ENCODE peak calls at places on chromosomes 5 and 9, in four cellular contexts. Y is brain microvascular endothelial cell, T is mammary epithelial cell, A is OCI-LY7. R is an unnamed sample.

GRCh38 chr5:9329125-9329524 is 216.8 kb downstream of the SEMA5A start:
- DNase-seq in Y (no peak), T (no peak), A (no peak), R (no peak)

GRCh38 chr5:130282044-130282443 is 377.8 kb downstream of the CHSY3 start:
- DNase-seq in Y (peak; percentile 39), T (peak; percentile 62), A (no peak), R (peak; percentile 93)

GRCh38 chr9:37163299-37163698 is 42.9 kb downstream of the ZCCHC7 start:
- DNase-seq in Y (no peak), T (no peak), A (peak; percentile 68), R (no peak)

GRCh38 chr9:126869368-126869767 is 8.9 kb downstream of the ZBTB34 start:
- DNase-seq in Y (no peak), T (no peak), A (no peak), R (no peak)

GRCh38 chr5:68490401-68490800 is 274.8 kb downstream of the PIK3R1 start:
- DNase-seq in Y (no peak), T (no peak), A (no peak), R (no peak)

GRCh38 chr5:133421394-133421793 is 190.9 kb downstream of the FSTL4 start:
- DNase-seq in Y (peak; percentile 25), T (no peak), A (peak; percentile 36), R (peak; percentile 4)

GRCh38 chr9:75488082-75488713 is 399.9 kb downstream of the OSTF1 start:
- DNase-seq in Y (no peak), T (no peak), A (no peak), R (no peak)

GRCh38 chr5:143143973-143144372 is 259.5 kb downstream of the NR3C1 start:
- DNase-seq in Y (peak; percentile 39), T (peak; percentile 61), A (no peak), R (peak; percentile 56)

GRCh38 chr5:10702040-10702629 is 58.9 kb downstream of the DAP start:
- DNase-seq in Y (peak; percentile 97), T (peak; percentile 57), A (no peak), R (peak; percentile 87)

GRCh38 chr5:61332891-61333350 is 863 bp downstream of the ZSWIM6 start:
- DNase-seq in Y (no peak), T (peak; percentile 56), A (no peak), R (peak; percentile 61)

GRCh38 chr5:14172149-14172795 is 29.1 kb downstream of the TRIO start:
- DNase-seq in Y (no peak), T (no peak), A (peak; percentile 24), R (no peak)

GRCh38 chr5:163760498-163760897 is 255.1 kb downstream of the MAT2B start:
- DNase-seq in Y (peak; percentile 48), T (peak; percentile 48), A (no peak), R (peak; percentile 99)

GRCh38 chr5:1011226-1011631 is 2.6 kb downstream of the NKD2 start:
- DNase-seq in Y (no peak), T (no peak), A (peak; percentile 67), R (no peak)

GRCh38 chr9:107422189-107422802 is 67.3 kb downstream of the KLF4 start:
- DNase-seq in Y (peak; percentile 64), T (peak; percentile 59), A (peak; percentile 53), R (peak; percentile 73)

GRCh38 chr5:135608361-135608760 is 29.6 kb upstream of the CXCL14 start:
- DNase-seq in Y (no peak), T (no peak), A (no peak), R (no peak)

GRCh38 chr5:131396015-131396414 is 132.2 kb downstream of the CDC42SE2 start:
- DNase-seq in Y (no peak), T (no peak), A (no peak), R (no peak)

GRCh38 chr9:127909839-127910273 is 7.0 kb downstream of the ST6GALNAC4 start:
- DNase-seq in Y (no peak), T (no peak), A (no peak), R (no peak)

GRCh38 chr9:33908114-33908513 is 91.2 kb downstream of the UBE2R2 start:
- DNase-seq in Y (no peak), T (no peak), A (no peak), R (no peak)

GRCh38 chr5:142792865-142793232 is 22.7 kb downstream of the ARHGAP26 start:
- DNase-seq in Y (no peak), T (no peak), A (no peak), R (no peak)

GRCh38 chr5:39256472-39256871 is 37.1 kb upstream of the FYB1 start:
- DNase-seq in Y (peak; percentile 57), T (peak; percentile 96), A (no peak), R (peak; percentile 83)

GRCh38 chr5:118722165-118723020 is 266.0 kb downstream of the DTWD2 start:
- DNase-seq in Y (no peak), T (no peak), A (no peak), R (no peak)

GRCh38 chr5:170632985-170633234 is 129.1 kb downstream of the KCNIP1 start:
- DNase-seq in Y (no peak), T (no peak), A (peak; percentile 41), R (no peak)

GRCh38 chr5:54655266-54655665 is 137.7 kb downstream of the SNX18 start:
- DNase-seq in Y (no peak), T (no peak), A (no peak), R (no peak)

GRCh38 chr5:37198066-37198465 is 51.1 kb downstream of the CPLANE1 start:
- DNase-seq in Y (no peak), T (no peak), A (no peak), R (no peak)

GRCh38 chr5:37198842-37199241 is 50.3 kb downstream of the CPLANE1 start:
- DNase-seq in Y (no peak), T (no peak), A (no peak), R (peak; percentile 46)

DNA sequence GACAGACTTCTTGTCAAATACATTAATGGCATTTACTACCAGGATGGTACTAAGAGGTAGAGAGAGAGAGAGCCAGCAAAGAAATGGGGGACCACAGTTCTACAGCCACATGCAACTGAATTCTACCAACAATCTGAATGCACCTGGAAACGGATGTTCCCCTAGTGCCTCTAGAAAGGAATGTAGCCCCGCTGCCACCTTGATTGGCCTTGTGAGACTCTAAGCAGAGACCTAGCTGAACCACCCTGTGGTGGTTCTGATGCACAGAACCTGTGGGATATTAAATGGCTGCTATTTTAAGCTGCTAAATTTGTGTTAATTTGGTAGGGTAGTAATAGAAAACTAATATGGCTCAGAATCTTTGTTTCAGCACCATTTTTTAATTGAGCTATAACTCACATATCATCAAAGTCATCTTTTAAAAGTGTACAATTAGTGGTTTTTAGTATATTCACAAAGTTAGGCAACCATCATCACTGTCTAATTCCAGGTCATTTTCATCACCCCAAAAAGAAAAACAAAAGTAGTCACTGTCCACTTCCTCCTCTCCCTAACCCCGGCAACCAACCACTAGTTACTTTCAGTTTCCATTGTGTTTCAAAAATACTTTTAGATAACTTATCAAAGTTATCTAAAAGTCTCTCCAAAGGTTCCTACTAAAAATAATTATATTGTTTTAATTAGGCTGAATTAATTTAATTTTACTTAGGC is 51.7 kb downstream of the CPLANE1 start:
- DNase-seq in Y (no peak), T (no peak), A (peak; percentile 8), R (peak; percentile 38)
- H3K4me3 ChIP-seq in Y (no peak overlapping the region), T (no peak overlapping the region), A (peak overlapping the region; percentile 34), R (no peak overlapping the region)

DNA sequence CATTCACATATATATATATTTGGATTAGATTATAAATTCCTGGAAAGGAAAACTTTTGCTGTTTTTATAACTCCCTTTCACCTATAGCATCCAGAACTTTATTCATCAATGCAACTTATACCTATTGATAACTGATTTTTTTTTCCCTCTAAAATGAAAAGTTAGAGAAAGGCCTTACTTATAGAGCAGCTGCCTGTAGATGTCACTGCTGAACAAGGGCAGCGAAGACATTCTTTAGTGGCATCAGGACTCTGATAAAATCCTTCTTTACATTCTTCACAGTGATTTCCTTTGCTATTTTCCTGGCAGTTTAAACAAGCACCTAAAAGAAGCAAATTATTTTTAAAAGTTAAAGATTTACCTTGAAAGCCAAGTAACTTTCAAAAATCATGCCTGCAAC is 32.3 kb upstream of the CDK5RAP2 start:
- DNase-seq in Y (no peak), T (no peak), A (peak; percentile 8), R (no peak)
- TF ChIP-seq CTCF in Y (peak; percentile 56), T (peak; percentile 50), A (peak; percentile 70), R (peak; percentile 42)

GRCh38 chr5:159050408-159051091 is 49.2 kb downstream of the EBF1 start:
- DNase-seq in Y (peak; percentile 40), T (no peak), A (peak; percentile 51), R (peak; percentile 82)
- H3K4me3 ChIP-seq in Y (no peak overlapping the region), T (no peak overlapping the region), A (peak overlapping the region; percentile 50), R (peak overlapping the region; percentile 47)

GRCh38 chr9:22718653-22719052 is 272.0 kb downstream of the DMRTA1 start:
- DNase-seq in Y (no peak), T (no peak), A (no peak), R (no peak)
- TF ChIP-seq CTCF in Y (no peak), T (peak; percentile 25), A (peak; percentile 74), R (peak; percentile 22)

GRCh38 chr9:129109504-129109903 is 1.1 kb downstream of the CRAT start:
- DNase-seq in Y (no peak), T (no peak), A (peak; percentile 16), R (peak; percentile 20)
- H3K4me3 ChIP-seq in Y (no peak overlapping the region), T (no peak overlapping the region), A (no peak overlapping the region), R (peak overlapping the region; percentile 80)

GRCh38 chr5:181163487-181164075 is 16.2 kb downstream of the OR2V2 start:
- DNase-seq in Y (no peak), T (no peak), A (peak; percentile 61), R (no peak)
- TF ChIP-seq CTCF in Y (no peak), T (no peak), A (peak; percentile 28), R (no peak)

GRCh38 chr5:161546463-161547301 is at the start of gene GABRB2:
- DNase-seq in Y (no peak), T (peak; percentile 14), A (peak; percentile 84), R (peak; percentile 35)

GRCh38 chr5:161548472-161549094 is 2.1 kb upstream of the GABRB2 start:
- DNase-seq in Y (no peak), T (no peak), A (peak; percentile 4), R (no peak)

GRCh38 chr5:161544350-161544765 is 2.2 kb downstream of the GABRB2 start:
- DNase-seq in Y (peak; percentile 3), T (peak; percentile 5), A (peak; percentile 76), R (peak; percentile 44)

GRCh38 chr5:161547573-161548471 is 1.3 kb upstream of the GABRB2 start:
- DNase-seq in Y (no peak), T (no peak), A (peak; percentile 29), R (no peak)

DNA sequence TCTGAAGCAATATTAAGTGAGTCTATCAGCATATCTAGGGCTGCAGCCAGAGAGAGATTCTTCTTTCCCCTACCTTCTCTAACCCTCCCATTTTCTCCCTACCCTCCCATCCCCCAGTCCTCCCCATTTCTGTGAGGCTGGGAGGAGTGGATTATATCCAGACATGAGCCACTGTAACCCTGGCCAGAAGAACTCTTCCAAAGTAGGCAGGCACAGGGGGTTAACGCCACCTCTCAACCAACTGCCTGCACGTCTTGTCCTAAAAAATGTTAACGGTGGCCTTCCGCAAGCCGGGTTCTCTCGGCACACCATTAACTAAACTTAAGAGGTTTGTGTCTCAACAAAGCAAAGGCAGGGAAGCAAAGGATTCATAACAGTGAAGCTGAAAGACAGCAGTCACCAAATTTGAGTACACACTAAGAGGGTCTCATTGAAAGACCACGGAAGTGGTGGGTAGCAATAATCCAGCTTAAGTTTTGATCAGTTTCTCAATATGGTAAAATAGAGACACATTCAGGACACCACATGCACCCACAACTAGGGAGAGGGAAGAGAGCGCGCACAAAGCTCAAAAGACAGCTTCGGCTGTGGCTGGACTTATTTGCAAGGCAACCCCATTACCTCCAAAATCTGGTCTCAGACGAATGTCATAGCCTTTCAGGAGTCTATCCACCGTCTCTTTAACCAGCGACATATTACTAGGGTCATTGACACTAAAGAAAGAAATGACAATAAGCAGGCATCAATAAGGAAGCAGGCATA is 643 bp downstream of the GABRB2 start:
- DNase-seq in Y (no peak), T (no peak), A (peak; percentile 42), R (peak; percentile 0)
- H3K4me3 ChIP-seq in Y (no peak overlapping the region), T (no peak overlapping the region), A (peak overlapping the region; percentile 92), R (peak overlapping the region; percentile 38)